ENCODE peak calls at places on chromosome 12, in eight cellular contexts. S, U, L, D, W, M, C and E are unnamed samples.

GRCh38 chr12:93676408-93677194 is 574 bp upstream of the CRADD start:
- DNase-seq in C (no peak), U (no peak), W (no peak), M (no peak), S (no peak), D (no peak), L (no peak), E (no peak)

GRCh38 chr12:124605869-124606774 is 38.7 kb upstream of the NCOR2 start:
- DNase-seq in W (no peak), C (no peak), U (no peak), M (no peak), S (no peak), D (peak; percentile 68), L (no peak), E (no peak)

GRCh38 chr12:6605425-6606330 is 1.5 kb downstream of the CHD4 start:
- DNase-seq in U (no peak), C (peak; percentile 82), L (no peak), M (peak; percentile 45), D (peak; percentile 15), W (no peak), S (no peak), E (peak; percentile 36)

GRCh38 chr12:1915082-1915968 is 3.1 kb downstream of the CACNA2D4 start:
- DNase-seq in M (peak; percentile 24), S (no peak), C (no peak), D (no peak), L (no peak), U (no peak), W (no peak), E (no peak)

GRCh38 chr12:28500373-28501024 is 310.2 kb downstream of the CCDC91 start:
- DNase-seq in U (no peak), W (no peak), C (no peak), D (no peak), S (no peak), M (no peak), L (no peak), E (no peak)

GRCh38 chr12:82963961-82964360 is 277.3 kb downstream of the TMTC2 start:
- DNase-seq in W (no peak), L (no peak), C (peak; percentile 2), M (no peak), U (no peak), S (no peak), D (no peak), E (no peak)

GRCh38 chr12:118151755-118152154 is 15.8 kb downstream of the PEBP1 start:
- DNase-seq in U (no peak), S (no peak), D (no peak), L (no peak), C (no peak), M (no peak), W (no peak), E (no peak)

GRCh38 chr12:72015895-72016294 is 77.2 kb downstream of the TPH2 start:
- DNase-seq in D (no peak), L (no peak), U (no peak), W (no peak), C (no peak), S (no peak), M (no peak), E (no peak)

GRCh38 chr12:724194-724855 is 28.1 kb upstream of the WNK1 start:
- DNase-seq in C (peak; percentile 58), U (peak; percentile 7), M (no peak), D (no peak), S (peak; percentile 27), W (no peak), L (no peak), E (no peak)

GRCh38 chr12:39314547-39314946 is 128.4 kb downstream of the KIF21A start:
- DNase-seq in S (no peak), U (no peak), W (no peak), C (no peak), L (no peak), M (no peak), D (peak; percentile 20), E (no peak)

GRCh38 chr12:120132863-120133385 is 16.4 kb upstream of the RAB35 start:
- DNase-seq in M (no peak), D (no peak), W (peak; percentile 68), L (peak; percentile 33), S (no peak), U (no peak), C (no peak), E (no peak)

GRCh38 chr12:1629338-1630080 is 478 bp downstream of the WNT5B start:
- DNase-seq in S (no peak), U (no peak), M (peak; percentile 86), D (no peak), W (peak; percentile 42), C (peak; percentile 79), L (peak; percentile 37), E (no peak)

GRCh38 chr12:24854908-24855307 is 94.0 kb downstream of the BCAT1 start:
- DNase-seq in D (peak; percentile 75), U (no peak), L (no peak), C (no peak), M (no peak), S (no peak), W (no peak), E (no peak)

GRCh38 chr12:111363578-111363977 is 5.3 kb downstream of the PHETA1 start:
- DNase-seq in D (peak; percentile 43), C (no peak), W (no peak), M (no peak), S (no peak), L (no peak), U (no peak), E (no peak)

GRCh38 chr12:23084236-23084995 is 459.4 kb downstream of the ETNK1 start:
- DNase-seq in S (no peak), W (no peak), M (peak; percentile 63), D (peak; percentile 94), L (no peak), U (no peak), C (no peak), E (no peak)

GRCh38 chr12:65685514-65685913 is 138.8 kb upstream of the HMGA2 start:
- DNase-seq in M (peak; percentile 7), C (peak; percentile 64), S (peak; percentile 29), D (peak; percentile 63), W (no peak), L (no peak), U (no peak), E (no peak)

GRCh38 chr12:32568241-32568640 is 110.9 kb upstream of the DNM1L start:
- DNase-seq in D (peak; percentile 87), M (no peak), W (no peak), C (no peak), L (no peak), U (peak; percentile 30), S (peak; percentile 43), E (no peak)

GRCh38 chr12:104212516-104212915 is 3.1 kb upstream of the TXNRD1 start:
- DNase-seq in M (no peak), W (no peak), L (no peak), S (no peak), C (no peak), D (no peak), U (no peak), E (no peak)

DNA sequence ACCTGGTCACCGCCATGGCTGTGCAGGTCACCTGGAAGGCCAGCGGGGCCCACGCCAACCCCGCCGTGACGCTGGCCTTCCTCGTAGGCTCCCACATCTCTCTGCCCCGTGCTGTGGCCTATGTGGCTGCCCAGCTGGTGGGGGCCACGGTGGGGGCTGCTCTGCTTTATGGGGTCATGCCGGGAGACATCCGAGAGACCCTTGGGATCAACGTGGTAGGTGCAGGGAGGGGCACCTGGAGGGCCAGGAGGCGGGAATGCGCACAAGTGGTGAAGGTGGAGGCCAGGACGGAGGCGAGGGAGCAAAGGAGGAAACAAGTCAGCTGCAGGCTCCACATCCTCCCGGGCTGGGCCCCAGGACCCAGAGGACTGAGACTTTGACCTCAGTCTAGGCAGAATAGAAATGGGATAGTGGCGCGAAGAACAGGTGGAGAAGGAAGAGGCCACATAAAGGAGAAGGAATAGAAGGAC is 649 bp downstream of the AQP6 start:
- DNase-seq in L (no peak), M (no peak), U (no peak), D (no peak), S (no peak), C (no peak), W (no peak), E (no peak)
- TF ChIP-seq POLR2AphosphoS5 in L (no peak), M (no peak), U (no peak), D (no peak), S (no peak), C (no peak), W (no peak), E (no peak)

GRCh38 chr12:102543931-102544485 is 63.6 kb upstream of the IGF1 start:
- DNase-seq in W (no peak), D (no peak), M (no peak), S (no peak), L (no peak), C (no peak), U (no peak), E (no peak)
- TF ChIP-seq POLR2AphosphoS5 in W (no peak), D (no peak), M (no peak), S (no peak), L (no peak), C (no peak), U (no peak), E (no peak)

DNA sequence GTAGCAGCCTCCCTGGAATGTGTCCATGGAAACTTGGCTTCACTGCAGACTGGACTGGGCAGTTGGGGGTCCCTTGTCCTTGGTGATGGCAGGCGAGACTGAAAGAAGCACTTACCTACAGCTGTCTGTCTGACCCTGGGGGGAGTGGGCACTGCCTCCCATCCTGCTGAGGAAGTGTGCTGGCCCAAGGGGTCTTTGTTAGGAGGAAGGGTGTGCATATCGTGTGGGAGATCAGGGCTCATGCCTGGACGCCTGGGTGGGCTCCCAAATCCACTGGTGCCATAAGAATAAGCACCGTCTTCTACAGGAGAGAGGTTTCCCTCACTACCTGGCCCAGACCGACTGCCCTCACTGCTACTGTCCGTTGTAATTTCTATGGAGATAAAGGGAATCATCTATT is 81.4 kb downstream of the PIWIL1 start:
- DNase-seq in U (no peak), C (no peak), S (no peak), W (no peak), L (no peak), D (no peak), M (no peak), E (no peak)
- TF ChIP-seq POLR2AphosphoS5 in U (no peak), C (no peak), S (no peak), W (no peak), L (no peak), D (no peak), M (no peak), E (no peak)

GRCh38 chr12:54304187-54304810 is 3.5 kb upstream of the NFE2 start:
- DNase-seq in U (no peak), D (no peak), C (peak; percentile 49), L (peak; percentile 69), M (no peak), S (no peak), W (no peak), E (peak; percentile 27)
- TF ChIP-seq POLR2AphosphoS5 in U (no peak), D (no peak), C (no peak), L (no peak), M (no peak), S (no peak), W (no peak), E (no peak)